ENCODE peak calls at places on chromosomes 13 and 19, in eight cellular contexts. Q is iris pigment epithelial cell; O is PC-3; V is OCI-M1; W is osteoblast; N is progenitor cell of endocrine pancreas; S is activated naive CD8-positive, alpha-beta T cell treated with anti-CD3 and anti-CD28 coated beads, Interleukin-2, amount 50 U/mL, for 24 hours; B is fibroblast of gingiva. C is an unnamed sample.

GRCh38 chr13:44752184-44752583 is 176.1 kb upstream of the TSC22D1 start:
- DNase-seq in Q (no peak), O (no peak), V (no peak), W (no peak), N (no peak), S (no peak), B (no peak), C (no peak)

GRCh38 chr19:6806488-6806887 is 34.0 kb downstream of the VAV1 start:
- DNase-seq in Q (no peak), O (peak), V (no peak), W (no peak), N (no peak), S (no peak), B (no peak), C (peak)

GRCh38 chr13:26785845-26786630 is 25.5 kb upstream of the GPR12 start:
- DNase-seq in Q (no peak), O (no peak), V (no peak), W (no peak), N (no peak), S (peak), B (no peak), C (peak)

GRCh38 chr13:30466358-30466714 is 600 bp upstream of the HMGB1 start:
- DNase-seq in Q (peak), O (peak), V (peak), W (no peak), N (no peak), S (peak), B (no peak), C (peak)

GRCh38 chr13:74554581-74555290 is 420.5 kb upstream of the KLF12 start:
- DNase-seq in Q (no peak), O (no peak), V (no peak), W (peak), N (no peak), S (no peak), B (no peak), C (no peak)

GRCh38 chr19:46000497-46001246 is 5.4 kb downstream of the CCDC61 start:
- DNase-seq in Q (peak), O (no peak), V (no peak), W (no peak), N (no peak), S (peak), B (no peak), C (no peak)

GRCh38 chr19:12946092-12946845 is 607 bp downstream of the RAD23A start:
- DNase-seq in Q (peak), O (peak), V (peak), W (peak), N (peak), S (peak), B (peak), C (peak)

GRCh38 chr13:94239135-94239534 is 240.3 kb downstream of the DCT start:
- DNase-seq in Q (peak), O (peak), V (peak), W (peak), N (no peak), S (no peak), B (no peak), C (no peak)

GRCh38 chr19:49677232-49677881 is at the start of gene PRMT1:
- DNase-seq in Q (peak), O (peak), V (peak), W (peak), N (peak), S (peak), B (no peak), C (peak)

GRCh38 chr13:75762066-75762937 is 126.2 kb downstream of the LMO7 start:
- DNase-seq in Q (peak), O (peak), V (peak), W (no peak), N (no peak), S (peak), B (no peak), C (no peak)

GRCh38 chr19:53647350-53647749 is 15.6 kb downstream of the DPRX start:
- DNase-seq in Q (no peak), O (no peak), V (no peak), W (no peak), N (no peak), S (no peak), B (no peak), C (no peak)

GRCh38 chr13:50915562-50915961 is 6.0 kb downstream of the RNASEH2B start:
- DNase-seq in Q (no peak), O (no peak), V (peak), W (no peak), N (no peak), S (peak), B (no peak), C (no peak)

GRCh38 chr19:4216832-4217231 is 12.5 kb upstream of the EBI3 start:
- DNase-seq in Q (no peak), O (no peak), V (no peak), W (no peak), N (no peak), S (no peak), B (no peak), C (no peak)

GRCh38 chr13:25886438-25887214 is 165.2 kb downstream of the SHISA2 start:
- DNase-seq in Q (peak), O (peak), V (no peak), W (peak), N (no peak), S (no peak), B (peak), C (peak)

GRCh38 chr13:83549671-83550070 is 332.6 kb downstream of the SLITRK1 start:
- DNase-seq in Q (no peak), O (no peak), V (no peak), W (no peak), N (no peak), S (no peak), B (no peak), C (no peak)

GRCh38 chr19:13396256-13397080 is 109.8 kb downstream of the CACNA1A start:
- DNase-seq in Q (peak), O (peak), V (peak), W (peak), N (peak), S (peak), B (peak), C (peak)

GRCh38 chr19:13103961-13104847 is 1.5 kb upstream of the LYL1 start:
- DNase-seq in Q (no peak), O (peak), V (no peak), W (peak), N (no peak), S (peak), B (no peak), C (no peak)

GRCh38 chr19:45863840-45864628 is at the start of gene FOXA3:
- DNase-seq in Q (no peak), O (peak), V (peak), W (peak), N (peak), S (peak), B (no peak), C (peak)

GRCh38 chr13:98990701-98991100 is 12.8 kb upstream of the DOCK9 start:
- DNase-seq in Q (no peak), O (peak), V (no peak), W (no peak), N (no peak), S (no peak), B (no peak), C (no peak)

GRCh38 chr19:6671960-6672359 is 2.0 kb upstream of the TNFSF14 start:
- DNase-seq in Q (no peak), O (no peak), V (peak), W (no peak), N (no peak), S (no peak), B (no peak), C (no peak)

GRCh38 chr13:104140557-104140956 is 1074.3 kb upstream of the SLC10A2 start:
- DNase-seq in Q (peak), O (peak), V (no peak), W (no peak), N (no peak), S (no peak), B (no peak), C (no peak)

GRCh38 chr19:38952395-38953165 is 21.8 kb downstream of the MRPS12 start:
- DNase-seq in Q (peak), O (peak), V (peak), W (peak), N (no peak), S (no peak), B (no peak), C (no peak)

GRCh38 chr13:24684600-24684998 is 4.4 kb downstream of the ATP12A start:
- DNase-seq in Q (no peak), O (no peak), V (no peak), W (peak), N (no peak), S (peak), B (peak), C (peak)

C was measured in MG63.